ENCODE peak calls at places on chromosomes 7 and 10, in nine cellular contexts. One of them, this sample, is unnamed.

GRCh38 chr7:24786941-24787340 is 29.7 kb upstream of the GSDME start:
- DNase-seq in astrocyte of the cerebellum: peak
- DNase-seq in posterior vena cava: peak
- DNase-seq in GM12865: peak
- DNase-seq in colonic mucosa: no peak
- DNase-seq in ACHN: peak
- DNase-seq in fibroblast of villous mesenchyme: peak
- DNase-seq in MCF 10A: peak
- DNase-seq in stimulated activated CD8-positive, alpha-beta memory T cell treated with anti-CD3 and anti-CD28 coated beads, Interleukin-7, amount 100 ng/mL, for 1 hour: no peak
- DNase-seq in this sample: no peak

GRCh38 chr10:80465839-80466590 is 11.9 kb downstream of the TSPAN14 start:
- DNase-seq in fibroblast of villous mesenchyme: no peak
- DNase-seq in stimulated activated CD8-positive, alpha-beta memory T cell treated with anti-CD3 and anti-CD28 coated beads, Interleukin-7, amount 100 ng/mL, for 1 hour: no peak
- DNase-seq in astrocyte of the cerebellum: no peak
- DNase-seq in colonic mucosa: no peak
- DNase-seq in posterior vena cava: no peak
- DNase-seq in GM12865: peak
- DNase-seq in ACHN: no peak
- DNase-seq in MCF 10A: no peak
- DNase-seq in this sample: no peak

GRCh38 chr7:34389332-34390078 is 268.5 kb upstream of the NPSR1 start:
- DNase-seq in MCF 10A: no peak
- DNase-seq in astrocyte of the cerebellum: no peak
- DNase-seq in ACHN: no peak
- DNase-seq in stimulated activated CD8-positive, alpha-beta memory T cell treated with anti-CD3 and anti-CD28 coated beads, Interleukin-7, amount 100 ng/mL, for 1 hour: no peak
- DNase-seq in colonic mucosa: no peak
- DNase-seq in fibroblast of villous mesenchyme: no peak
- DNase-seq in posterior vena cava: no peak
- DNase-seq in GM12865: no peak
- DNase-seq in this sample: no peak

GRCh38 chr10:47036771-47037170 is 125.5 kb downstream of the PTPN20 start:
- DNase-seq in astrocyte of the cerebellum: no peak
- DNase-seq in GM12865: no peak
- DNase-seq in colonic mucosa: no peak
- DNase-seq in ACHN: no peak
- DNase-seq in posterior vena cava: peak
- DNase-seq in stimulated activated CD8-positive, alpha-beta memory T cell treated with anti-CD3 and anti-CD28 coated beads, Interleukin-7, amount 100 ng/mL, for 1 hour: no peak
- DNase-seq in MCF 10A: no peak
- DNase-seq in fibroblast of villous mesenchyme: no peak
- DNase-seq in this sample: no peak

GRCh38 chr7:84900215-84900614 is 286.6 kb downstream of the SEMA3D start:
- DNase-seq in stimulated activated CD8-positive, alpha-beta memory T cell treated with anti-CD3 and anti-CD28 coated beads, Interleukin-7, amount 100 ng/mL, for 1 hour: no peak
- DNase-seq in fibroblast of villous mesenchyme: no peak
- DNase-seq in GM12865: peak
- DNase-seq in MCF 10A: no peak
- DNase-seq in posterior vena cava: no peak
- DNase-seq in ACHN: no peak
- DNase-seq in colonic mucosa: no peak
- DNase-seq in astrocyte of the cerebellum: no peak
- DNase-seq in this sample: no peak

GRCh38 chr10:43229208-43230061 is 37.4 kb downstream of the RASGEF1A start:
- DNase-seq in ACHN: peak
- DNase-seq in stimulated activated CD8-positive, alpha-beta memory T cell treated with anti-CD3 and anti-CD28 coated beads, Interleukin-7, amount 100 ng/mL, for 1 hour: no peak
- DNase-seq in MCF 10A: no peak
- DNase-seq in GM12865: no peak
- DNase-seq in fibroblast of villous mesenchyme: no peak
- DNase-seq in colonic mucosa: no peak
- DNase-seq in astrocyte of the cerebellum: no peak
- DNase-seq in posterior vena cava: peak
- DNase-seq in this sample: peak

GRCh38 chr10:80497187-80498038 is 40.3 kb upstream of the SH2D4B start:
- DNase-seq in colonic mucosa: peak
- DNase-seq in fibroblast of villous mesenchyme: peak
- DNase-seq in astrocyte of the cerebellum: peak
- DNase-seq in GM12865: no peak
- DNase-seq in posterior vena cava: peak
- DNase-seq in MCF 10A: peak
- DNase-seq in stimulated activated CD8-positive, alpha-beta memory T cell treated with anti-CD3 and anti-CD28 coated beads, Interleukin-7, amount 100 ng/mL, for 1 hour: no peak
- DNase-seq in ACHN: no peak
- DNase-seq in this sample: no peak

GRCh38 chr10:126919426-126919825 is 14.2 kb downstream of the DOCK1 start:
- DNase-seq in GM12865: no peak
- DNase-seq in astrocyte of the cerebellum: no peak
- DNase-seq in colonic mucosa: no peak
- DNase-seq in ACHN: no peak
- DNase-seq in fibroblast of villous mesenchyme: no peak
- DNase-seq in stimulated activated CD8-positive, alpha-beta memory T cell treated with anti-CD3 and anti-CD28 coated beads, Interleukin-7, amount 100 ng/mL, for 1 hour: no peak
- DNase-seq in posterior vena cava: peak
- DNase-seq in MCF 10A: no peak
- DNase-seq in this sample: no peak

GRCh38 chr10:73218466-73219191 is 28.4 kb downstream of the DNAJC9 start:
- DNase-seq in ACHN: peak
- DNase-seq in fibroblast of villous mesenchyme: peak
- DNase-seq in GM12865: peak
- DNase-seq in astrocyte of the cerebellum: peak
- DNase-seq in colonic mucosa: no peak
- DNase-seq in posterior vena cava: no peak
- DNase-seq in MCF 10A: peak
- DNase-seq in stimulated activated CD8-positive, alpha-beta memory T cell treated with anti-CD3 and anti-CD28 coated beads, Interleukin-7, amount 100 ng/mL, for 1 hour: no peak
- DNase-seq in this sample: peak

GRCh38 chr10:79932841-79933379 is 16.0 kb downstream of the SFTPD start:
- DNase-seq in fibroblast of villous mesenchyme: no peak
- DNase-seq in posterior vena cava: no peak
- DNase-seq in GM12865: no peak
- DNase-seq in stimulated activated CD8-positive, alpha-beta memory T cell treated with anti-CD3 and anti-CD28 coated beads, Interleukin-7, amount 100 ng/mL, for 1 hour: no peak
- DNase-seq in ACHN: no peak
- DNase-seq in astrocyte of the cerebellum: no peak
- DNase-seq in MCF 10A: no peak
- DNase-seq in colonic mucosa: no peak
- DNase-seq in this sample: no peak

GRCh38 chr7:2864204-2864985 is 20.3 kb upstream of the GNA12 start:
- DNase-seq in fibroblast of villous mesenchyme: peak
- DNase-seq in stimulated activated CD8-positive, alpha-beta memory T cell treated with anti-CD3 and anti-CD28 coated beads, Interleukin-7, amount 100 ng/mL, for 1 hour: no peak
- DNase-seq in astrocyte of the cerebellum: no peak
- DNase-seq in MCF 10A: peak
- DNase-seq in posterior vena cava: no peak
- DNase-seq in GM12865: peak
- DNase-seq in colonic mucosa: no peak
- DNase-seq in ACHN: peak
- DNase-seq in this sample: no peak

GRCh38 chr10:88245974-88246511 is 337.1 kb downstream of the RNLS start:
- DNase-seq in MCF 10A: no peak
- DNase-seq in fibroblast of villous mesenchyme: peak
- DNase-seq in stimulated activated CD8-positive, alpha-beta memory T cell treated with anti-CD3 and anti-CD28 coated beads, Interleukin-7, amount 100 ng/mL, for 1 hour: no peak
- DNase-seq in colonic mucosa: no peak
- DNase-seq in posterior vena cava: no peak
- DNase-seq in astrocyte of the cerebellum: no peak
- DNase-seq in ACHN: no peak
- DNase-seq in GM12865: no peak
- DNase-seq in this sample: no peak

GRCh38 chr7:155378580-155378934 is 79.4 kb upstream of the EN2 start:
- DNase-seq in posterior vena cava: no peak
- DNase-seq in GM12865: no peak
- DNase-seq in stimulated activated CD8-positive, alpha-beta memory T cell treated with anti-CD3 and anti-CD28 coated beads, Interleukin-7, amount 100 ng/mL, for 1 hour: no peak
- DNase-seq in fibroblast of villous mesenchyme: no peak
- DNase-seq in MCF 10A: no peak
- DNase-seq in astrocyte of the cerebellum: no peak
- DNase-seq in ACHN: no peak
- DNase-seq in colonic mucosa: no peak
- DNase-seq in this sample: no peak

GRCh38 chr7:18489624-18490023 is 5.9 kb upstream of the HDAC9 start:
- DNase-seq in stimulated activated CD8-positive, alpha-beta memory T cell treated with anti-CD3 and anti-CD28 coated beads, Interleukin-7, amount 100 ng/mL, for 1 hour: no peak
- DNase-seq in ACHN: no peak
- DNase-seq in MCF 10A: no peak
- DNase-seq in posterior vena cava: no peak
- DNase-seq in GM12865: no peak
- DNase-seq in colonic mucosa: no peak
- DNase-seq in fibroblast of villous mesenchyme: no peak
- DNase-seq in astrocyte of the cerebellum: no peak
- DNase-seq in this sample: no peak

GRCh38 chr7:134645935-134646334 is 718 bp upstream of the BPGM start:
- DNase-seq in ACHN: peak
- DNase-seq in MCF 10A: peak
- DNase-seq in stimulated activated CD8-positive, alpha-beta memory T cell treated with anti-CD3 and anti-CD28 coated beads, Interleukin-7, amount 100 ng/mL, for 1 hour: no peak
- DNase-seq in astrocyte of the cerebellum: no peak
- DNase-seq in GM12865: peak
- DNase-seq in colonic mucosa: no peak
- DNase-seq in posterior vena cava: no peak
- DNase-seq in fibroblast of villous mesenchyme: peak
- DNase-seq in this sample: no peak

GRCh38 chr10:88500656-88501055 is 82.5 kb downstream of the RNLS start:
- DNase-seq in fibroblast of villous mesenchyme: peak
- DNase-seq in ACHN: no peak
- DNase-seq in MCF 10A: peak
- DNase-seq in colonic mucosa: no peak
- DNase-seq in posterior vena cava: no peak
- DNase-seq in GM12865: no peak
- DNase-seq in astrocyte of the cerebellum: no peak
- DNase-seq in stimulated activated CD8-positive, alpha-beta memory T cell treated with anti-CD3 and anti-CD28 coated beads, Interleukin-7, amount 100 ng/mL, for 1 hour: no peak
- DNase-seq in this sample: no peak

GRCh38 chr7:98862716-98863420 is 6.9 kb downstream of the TMEM130 start:
- DNase-seq in GM12865: no peak
- DNase-seq in MCF 10A: no peak
- DNase-seq in posterior vena cava: no peak
- DNase-seq in fibroblast of villous mesenchyme: no peak
- DNase-seq in stimulated activated CD8-positive, alpha-beta memory T cell treated with anti-CD3 and anti-CD28 coated beads, Interleukin-7, amount 100 ng/mL, for 1 hour: no peak
- DNase-seq in astrocyte of the cerebellum: no peak
- DNase-seq in colonic mucosa: no peak
- DNase-seq in ACHN: no peak
- DNase-seq in this sample: no peak

GRCh38 chr10:100744980-100745881 is at the start of gene PAX2:
- DNase-seq in colonic mucosa: no peak
- DNase-seq in GM12865: no peak
- DNase-seq in posterior vena cava: no peak
- DNase-seq in astrocyte of the cerebellum: no peak
- DNase-seq in stimulated activated CD8-positive, alpha-beta memory T cell treated with anti-CD3 and anti-CD28 coated beads, Interleukin-7, amount 100 ng/mL, for 1 hour: no peak
- DNase-seq in MCF 10A: no peak
- DNase-seq in fibroblast of villous mesenchyme: no peak
- DNase-seq in ACHN: peak
- DNase-seq in this sample: peak

GRCh38 chr10:75788394-75789205 is 357.2 kb downstream of the LRMDA start:
- DNase-seq in colonic mucosa: peak
- DNase-seq in posterior vena cava: no peak
- DNase-seq in MCF 10A: peak
- DNase-seq in astrocyte of the cerebellum: peak
- DNase-seq in stimulated activated CD8-positive, alpha-beta memory T cell treated with anti-CD3 and anti-CD28 coated beads, Interleukin-7, amount 100 ng/mL, for 1 hour: no peak
- DNase-seq in ACHN: peak
- DNase-seq in GM12865: no peak
- DNase-seq in fibroblast of villous mesenchyme: peak
- DNase-seq in this sample: no peak

GRCh38 chr7:89183726-89184125 is 388.2 kb upstream of the TEX47 start:
- DNase-seq in stimulated activated CD8-positive, alpha-beta memory T cell treated with anti-CD3 and anti-CD28 coated beads, Interleukin-7, amount 100 ng/mL, for 1 hour: no peak
- DNase-seq in MCF 10A: no peak
- DNase-seq in ACHN: no peak
- DNase-seq in fibroblast of villous mesenchyme: no peak
- DNase-seq in GM12865: no peak
- DNase-seq in colonic mucosa: no peak
- DNase-seq in astrocyte of the cerebellum: no peak
- DNase-seq in posterior vena cava: no peak
- DNase-seq in this sample: no peak

GRCh38 chr7:102000123-102000522 is 182.7 kb downstream of the CUX1 start:
- DNase-seq in MCF 10A: no peak
- DNase-seq in astrocyte of the cerebellum: no peak
- DNase-seq in ACHN: no peak
- DNase-seq in posterior vena cava: no peak
- DNase-seq in GM12865: no peak
- DNase-seq in stimulated activated CD8-positive, alpha-beta memory T cell treated with anti-CD3 and anti-CD28 coated beads, Interleukin-7, amount 100 ng/mL, for 1 hour: no peak
- DNase-seq in colonic mucosa: no peak
- DNase-seq in fibroblast of villous mesenchyme: no peak
- DNase-seq in this sample: no peak

GRCh38 chr10:118106426-118106825 is 59.7 kb upstream of the RAB11FIP2 start:
- DNase-seq in MCF 10A: peak
- DNase-seq in colonic mucosa: peak
- DNase-seq in ACHN: peak
- DNase-seq in stimulated activated CD8-positive, alpha-beta memory T cell treated with anti-CD3 and anti-CD28 coated beads, Interleukin-7, amount 100 ng/mL, for 1 hour: no peak
- DNase-seq in fibroblast of villous mesenchyme: peak
- DNase-seq in astrocyte of the cerebellum: no peak
- DNase-seq in GM12865: peak
- DNase-seq in posterior vena cava: no peak
- DNase-seq in this sample: peak

GRCh38 chr10:103353281-103353680 is 2.3 kb upstream of the PCGF6 start:
- DNase-seq in astrocyte of the cerebellum: no peak
- DNase-seq in stimulated activated CD8-positive, alpha-beta memory T cell treated with anti-CD3 and anti-CD28 coated beads, Interleukin-7, amount 100 ng/mL, for 1 hour: no peak
- DNase-seq in GM12865: peak
- DNase-seq in MCF 10A: no peak
- DNase-seq in posterior vena cava: no peak
- DNase-seq in ACHN: no peak
- DNase-seq in colonic mucosa: no peak
- DNase-seq in fibroblast of villous mesenchyme: no peak
- DNase-seq in this sample: no peak

GRCh38 chr7:7114575-7115291 is 67.6 kb upstream of the C1GALT1 start:
- DNase-seq in posterior vena cava: no peak
- DNase-seq in colonic mucosa: no peak
- DNase-seq in stimulated activated CD8-positive, alpha-beta memory T cell treated with anti-CD3 and anti-CD28 coated beads, Interleukin-7, amount 100 ng/mL, for 1 hour: no peak
- DNase-seq in ACHN: no peak
- DNase-seq in MCF 10A: no peak
- DNase-seq in fibroblast of villous mesenchyme: no peak
- DNase-seq in astrocyte of the cerebellum: no peak
- DNase-seq in GM12865: no peak
- DNase-seq in this sample: no peak

GRCh38 chr10:100887761-100888296 is 24.9 kb upstream of the SLF2 start:
- DNase-seq in astrocyte of the cerebellum: no peak
- DNase-seq in colonic mucosa: no peak
- DNase-seq in GM12865: no peak
- DNase-seq in fibroblast of villous mesenchyme: no peak
- DNase-seq in posterior vena cava: no peak
- DNase-seq in stimulated activated CD8-positive, alpha-beta memory T cell treated with anti-CD3 and anti-CD28 coated beads, Interleukin-7, amount 100 ng/mL, for 1 hour: no peak
- DNase-seq in ACHN: no peak
- DNase-seq in MCF 10A: no peak
- DNase-seq in this sample: no peak

GRCh38 chr7:142319970-142320369 is 62.1 kb upstream of the PRSS58 start:
- DNase-seq in astrocyte of the cerebellum: no peak
- DNase-seq in colonic mucosa: no peak
- DNase-seq in fibroblast of villous mesenchyme: no peak
- DNase-seq in ACHN: peak
- DNase-seq in GM12865: no peak
- DNase-seq in stimulated activated CD8-positive, alpha-beta memory T cell treated with anti-CD3 and anti-CD28 coated beads, Interleukin-7, amount 100 ng/mL, for 1 hour: no peak
- DNase-seq in posterior vena cava: no peak
- DNase-seq in MCF 10A: no peak
- DNase-seq in this sample: peak

GRCh38 chr10:116968331-116968730 is 36.7 kb downstream of the SHTN1 start:
- DNase-seq in GM12865: no peak
- DNase-seq in stimulated activated CD8-positive, alpha-beta memory T cell treated with anti-CD3 and anti-CD28 coated beads, Interleukin-7, amount 100 ng/mL, for 1 hour: no peak
- DNase-seq in astrocyte of the cerebellum: no peak
- DNase-seq in MCF 10A: no peak
- DNase-seq in fibroblast of villous mesenchyme: no peak
- DNase-seq in ACHN: no peak
- DNase-seq in posterior vena cava: no peak
- DNase-seq in colonic mucosa: no peak
- DNase-seq in this sample: no peak

GRCh38 chr10:68305889-68306288 is 26.0 kb upstream of the HNRNPH3 start:
- DNase-seq in astrocyte of the cerebellum: no peak
- DNase-seq in MCF 10A: no peak
- DNase-seq in GM12865: no peak
- DNase-seq in ACHN: no peak
- DNase-seq in posterior vena cava: no peak
- DNase-seq in stimulated activated CD8-positive, alpha-beta memory T cell treated with anti-CD3 and anti-CD28 coated beads, Interleukin-7, amount 100 ng/mL, for 1 hour: no peak
- DNase-seq in colonic mucosa: no peak
- DNase-seq in fibroblast of villous mesenchyme: no peak
- DNase-seq in this sample: no peak

GRCh38 chr7:5426226-5426475 is 2.5 kb upstream of the TNRC18 start:
- DNase-seq in stimulated activated CD8-positive, alpha-beta memory T cell treated with anti-CD3 and anti-CD28 coated beads, Interleukin-7, amount 100 ng/mL, for 1 hour: no peak
- DNase-seq in fibroblast of villous mesenchyme: peak
- DNase-seq in posterior vena cava: no peak
- DNase-seq in GM12865: no peak
- DNase-seq in MCF 10A: peak
- DNase-seq in colonic mucosa: no peak
- DNase-seq in astrocyte of the cerebellum: no peak
- DNase-seq in ACHN: no peak
- DNase-seq in this sample: no peak

GRCh38 chr7:132395375-132395774 is 180.9 kb downstream of the PLXNA4 start:
- DNase-seq in posterior vena cava: peak
- DNase-seq in astrocyte of the cerebellum: no peak
- DNase-seq in fibroblast of villous mesenchyme: no peak
- DNase-seq in GM12865: no peak
- DNase-seq in stimulated activated CD8-positive, alpha-beta memory T cell treated with anti-CD3 and anti-CD28 coated beads, Interleukin-7, amount 100 ng/mL, for 1 hour: no peak
- DNase-seq in MCF 10A: no peak
- DNase-seq in colonic mucosa: no peak
- DNase-seq in ACHN: no peak
- DNase-seq in this sample: no peak

This sample was measured in iPS-NIHi11.